ENCODE peak calls at places on chromosomes 4 and X, in eight cellular contexts. L is NB4; U is left ventricle myocardium inferior; R is head of caudate nucleus; D is M059J; O is activated CD4-positive, alpha-beta T cell treated with anti-CD3 and anti-CD28 coated beads, Interleukin-2, amount 50 U/mL, for 48 hours; P is stimulated activated CD4-positive, alpha-beta T cell treated with anti-CD3 and anti-CD28 coated beads, Interleukin-15, amount 100 ng/mL, for 1 hour; F is glutamatergic neuron. N is an unnamed sample.

GRCh38 chrX:45710081-45710801 is 509.6 kb upstream of the DIPK2B start:
- DNase-seq in F (no peak), D (peak), P (no peak), L (peak), U (no peak), R (no peak), O (peak), N (no peak)

GRCh38 chr4:155909615-155910226 is 6.2 kb downstream of the TDO2 start:
- DNase-seq in P (no peak), D (no peak), R (no peak), U (no peak), L (no peak), F (no peak), O (no peak), N (no peak)

GRCh38 chrX:5458300-5458699 is 770.4 kb downstream of the NLGN4X start:
- DNase-seq in U (no peak), L (peak), R (peak), P (no peak), D (no peak), F (no peak), O (no peak), N (no peak)

GRCh38 chrX:104105863-104106262 is 6.5 kb upstream of the ZCCHC18 start:
- DNase-seq in D (peak), L (no peak), U (no peak), F (no peak), P (no peak), R (no peak), O (no peak), N (no peak)

GRCh38 chr4:53695540-53696463 is 104.5 kb upstream of the LNX1 start:
- DNase-seq in D (peak), R (no peak), O (no peak), U (no peak), L (no peak), F (no peak), P (no peak), N (no peak)

GRCh38 chr4:107818301-107818910 is 6.3 kb upstream of the SGMS2 start:
- DNase-seq in O (no peak), P (no peak), F (no peak), R (no peak), D (peak), L (peak), U (no peak), N (no peak)

GRCh38 chrX:39065051-39065871 is 264.0 kb downstream of the MID1IP1 start:
- DNase-seq in P (no peak), U (no peak), R (peak), F (peak), D (no peak), O (no peak), L (no peak), N (no peak)

GRCh38 chr4:48297447-48297846 is 27.8 kb upstream of the TEC start:
- DNase-seq in U (no peak), F (no peak), P (no peak), D (no peak), L (peak), O (no peak), R (no peak), N (no peak)

GRCh38 chrX:2325076-2325784 is 175.5 kb downstream of the DHRSX start:
- DNase-seq in D (no peak), F (no peak), U (peak), L (no peak), O (peak), R (peak), P (no peak), N (peak)

GRCh38 chrX:72492499-72492898 is 80.1 kb downstream of the HDAC8 start:
- DNase-seq in U (no peak), O (no peak), F (no peak), D (no peak), L (peak), R (no peak), P (no peak), N (no peak)

GRCh38 chrX:17559728-17560379 is 177.4 kb upstream of the SCML1 start:
- DNase-seq in P (no peak), O (no peak), R (no peak), F (no peak), D (peak), L (no peak), U (no peak), N (no peak)

GRCh38 chr4:99736846-99737245 is 79.2 kb upstream of the C4orf54 start:
- DNase-seq in D (no peak), P (no peak), L (no peak), O (no peak), F (no peak), R (no peak), U (no peak), N (no peak)

GRCh38 chr4:70722199-70722791 is 531 bp downstream of the RUFY3 start:
- DNase-seq in L (no peak), R (peak), D (peak), F (peak), P (no peak), U (no peak), O (peak), N (no peak)

GRCh38 chrX:15930585-15930984 is 76.0 kb upstream of the AP1S2 start:
- DNase-seq in U (no peak), P (no peak), O (no peak), F (no peak), L (peak), R (no peak), D (peak), N (no peak)

GRCh38 chr4:187363453-187363852 is 632.1 kb upstream of the ZFP42 start:
- DNase-seq in U (no peak), O (no peak), R (no peak), F (no peak), L (no peak), D (peak), P (no peak), N (no peak)

GRCh38 chr4:8333726-8334460 is 64.3 kb downstream of the HTRA3 start:
- DNase-seq in R (no peak), L (no peak), O (no peak), P (no peak), F (no peak), D (no peak), U (no peak), N (peak)

GRCh38 chr4:83011779-83012630 is 1.4 kb upstream of the LIN54 start:
- DNase-seq in F (peak), O (peak), D (peak), R (peak), U (peak), P (no peak), L (peak), N (peak)

GRCh38 chr4:148946271-148946670 is 504.1 kb upstream of the NR3C2 start:
- DNase-seq in P (no peak), O (no peak), D (no peak), L (no peak), F (no peak), R (no peak), U (no peak), N (no peak)

N was measured in Right ventricle myocardium superior.